ENCODE peak calls at places on chromosomes 1 and 21, in seven cellular contexts. K is bronchial epithelial cell, Q is GM23338, X is BJ, S is tibial artery, M is uterus, F is esophagus squamous epithelium. I is an unnamed sample.

GRCh38 chr1:15489052-15489736 is 13.3 kb downstream of the CELA2B start:
- DNase-seq in Q (no peak), F (no peak), S (no peak), M (no peak), K (no peak), X (no peak), I (no peak)

GRCh38 chr1:225735252-225736149 is 42.1 kb upstream of the SRP9 start:
- DNase-seq in S (peak), K (peak), M (peak), F (no peak), Q (no peak), X (peak), I (peak)

GRCh38 chr1:36573445-36573844 is 90.7 kb upstream of the CSF3R start:
- DNase-seq in K (no peak), Q (no peak), S (no peak), F (no peak), X (no peak), M (no peak), I (no peak)

GRCh38 chr1:113072757-113073456 is at the start of gene LRIG2:
- DNase-seq in M (peak), K (peak), S (peak), F (peak), X (peak), Q (peak), I (peak)

GRCh38 chr1:59178339-59178744 is 118.6 kb upstream of the FGGY start:
- DNase-seq in M (peak), F (no peak), X (no peak), K (no peak), Q (no peak), S (peak), I (no peak)

GRCh38 chr1:193264313-193265065 is 78.1 kb upstream of the B3GALT2 start:
- DNase-seq in X (no peak), K (no peak), S (no peak), M (no peak), F (no peak), Q (no peak), I (no peak)

GRCh38 chr1:114467491-114467890 is 43.5 kb downstream of the TRIM33 start:
- DNase-seq in S (no peak), M (no peak), K (no peak), X (no peak), F (no peak), Q (no peak), I (no peak)

GRCh38 chr1:205350626-205351235 is 6.0 kb downstream of the KLHDC8A start:
- DNase-seq in X (no peak), M (no peak), K (no peak), F (no peak), S (no peak), Q (peak), I (no peak)

GRCh38 chr21:43740497-43741156 is 21.7 kb downstream of the PDXK start:
- DNase-seq in Q (peak), K (peak), S (peak), M (peak), X (no peak), F (no peak), I (no peak)

GRCh38 chr1:228490120-228491078 is 3.2 kb downstream of the RNF187 start:
- DNase-seq in K (no peak), X (peak), M (no peak), F (no peak), S (no peak), Q (no peak), I (peak)

GRCh38 chr21:23522750-23523149 is 2084.5 kb downstream of the MRPL39 start:
- DNase-seq in S (no peak), X (no peak), M (no peak), F (no peak), Q (no peak), K (no peak), I (no peak)

DNA sequence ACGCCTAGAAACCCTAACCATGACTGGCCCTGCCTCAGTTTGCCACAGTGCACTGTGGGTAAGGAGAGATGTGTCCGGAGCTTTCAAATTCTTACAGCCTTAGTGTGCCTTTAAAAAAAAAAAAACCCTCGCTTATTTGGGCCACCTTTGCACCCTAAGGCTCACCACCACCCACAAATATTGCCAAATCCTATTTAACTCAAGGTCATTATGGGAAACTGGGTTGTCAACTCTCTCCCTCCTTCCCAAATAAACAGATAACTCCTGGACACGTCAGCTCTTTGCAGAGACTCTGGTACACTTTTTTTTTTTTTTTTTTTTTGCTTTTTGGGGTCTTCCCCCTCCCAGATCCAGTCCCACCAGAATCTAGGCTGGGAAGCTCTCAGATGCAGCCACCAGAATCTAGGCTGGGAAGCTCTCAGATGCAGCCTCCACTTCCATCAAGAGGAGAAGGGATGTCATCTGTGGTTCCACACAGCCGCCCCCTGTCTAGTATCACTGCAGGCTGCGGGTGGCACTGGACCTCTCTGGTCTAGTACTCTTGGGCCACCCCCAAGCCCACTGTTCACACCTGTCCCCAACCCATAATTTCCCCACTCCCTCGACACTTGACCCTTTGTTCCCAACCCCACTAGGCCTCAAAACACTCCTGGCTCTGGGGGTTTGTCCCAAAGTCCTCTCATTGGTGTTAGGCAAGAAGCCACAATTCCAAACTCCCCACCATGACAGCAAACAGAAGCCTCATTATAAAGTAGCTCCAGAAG is 3.4 kb downstream of the DHRS3 start:
- DNase-seq in M (no peak), K (no peak), S (no peak), F (no peak), Q (no peak), X (no peak), I (no peak)
- H3K4me3 ChIP-seq in M (peak), K (peak), S (peak), F (peak), Q (peak), X (peak), I (peak)

DNA sequence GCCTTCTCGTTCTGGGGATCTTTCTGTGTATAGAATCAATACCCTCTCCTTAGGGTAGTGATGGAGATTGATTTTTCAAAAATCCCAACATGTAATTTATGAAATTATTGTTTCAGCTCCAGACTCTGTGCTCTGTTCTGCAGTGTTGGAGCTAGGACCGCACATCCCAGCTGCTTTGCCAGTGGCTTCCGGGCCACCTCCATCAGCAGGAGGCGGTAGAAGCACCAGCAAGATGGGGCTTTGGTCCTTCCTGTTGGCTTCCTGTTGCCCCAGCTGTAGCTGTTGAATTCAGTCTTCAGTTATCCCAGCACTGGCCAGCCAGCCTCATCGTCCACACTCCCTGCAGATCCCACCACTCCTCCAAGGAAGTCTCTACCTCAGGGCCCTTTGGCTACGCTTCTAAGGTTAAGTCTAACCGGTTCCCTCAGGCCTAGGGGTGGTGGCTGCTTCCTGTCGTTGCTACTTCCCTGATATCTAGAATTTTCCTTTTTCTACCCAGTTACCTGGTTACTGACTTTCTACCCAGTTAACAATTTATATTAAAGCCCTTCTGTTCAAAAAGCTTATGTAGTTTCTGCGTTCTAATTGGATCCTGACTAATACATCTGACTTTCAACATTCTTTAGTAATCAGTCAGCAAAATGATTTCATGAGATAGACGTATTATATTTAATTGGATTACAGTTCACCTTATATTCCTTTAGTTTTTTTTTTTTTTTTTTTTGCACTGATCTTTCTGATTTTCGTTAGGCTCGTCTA is 24.6 kb downstream of the GALNT2 start:
- DNase-seq in M (no peak), K (peak), Q (no peak), X (no peak), F (no peak), S (peak), I (no peak)
- TF ChIP-seq CTCF in M (no peak), K (peak), Q (peak), X (no peak), F (no peak), S (no peak), I (no peak)

GRCh38 chr1:154386643-154387352 is 18.3 kb upstream of the IL6R start:
- DNase-seq in X (no peak), F (no peak), M (no peak), S (peak), Q (no peak), K (peak), I (no peak)
- H3K4me3 ChIP-seq in X (no peak), F (no peak), M (no peak), S (no peak), Q (no peak), K (no peak), I (no peak)

GRCh38 chr1:41423511-41424191 is 60.8 kb downstream of the EDN2 start:
- DNase-seq in F (no peak), X (no peak), K (no peak), M (no peak), S (no peak), Q (peak), I (no peak)
- TF ChIP-seq CTCF in F (no peak), X (peak), K (peak), M (no peak), S (no peak), Q (peak), I (no peak)

GRCh38 chr21:34180406-34180805 is 107.0 kb downstream of the MRPS6 start:
- DNase-seq in F (no peak), X (no peak), S (no peak), M (no peak), K (no peak), Q (no peak), I (no peak)
- H3K4me3 ChIP-seq in F (no peak), X (no peak), S (peak), M (no peak), K (no peak), Q (peak), I (no peak)

I was measured in AG09309.